ENCODE peak calls at places on chromosomes 3 and 15, in nine cellular contexts. One of them, this sample, is unnamed.

GRCh38 chr3:14947105-14947885 is at the start of gene NR2C2:
- DNase-seq in NCI-H774: peak
- DNase-seq in activated T-cell treated with anti-CD3 and anti-CD28 coated beads for 4 hours: peak
- DNase-seq in EL: peak
- DNase-seq in putamen: peak
- DNase-seq in Right ventricle myocardium superior: peak
- DNase-seq in GM23248: peak
- DNase-seq in HS-5: no peak
- DNase-seq in Ammon's horn: peak
- DNase-seq in this sample: peak

GRCh38 chr3:64073362-64073761 is 50.1 kb upstream of the PSMD6 start:
- DNase-seq in GM23248: no peak
- DNase-seq in Right ventricle myocardium superior: no peak
- DNase-seq in EL: no peak
- DNase-seq in NCI-H774: no peak
- DNase-seq in putamen: no peak
- DNase-seq in activated T-cell treated with anti-CD3 and anti-CD28 coated beads for 4 hours: no peak
- DNase-seq in HS-5: no peak
- DNase-seq in Ammon's horn: no peak
- DNase-seq in this sample: no peak

GRCh38 chr3:170893894-170894293 is 14.5 kb downstream of the EIF5A2 start:
- DNase-seq in GM23248: no peak
- DNase-seq in HS-5: no peak
- DNase-seq in Right ventricle myocardium superior: no peak
- DNase-seq in EL: no peak
- DNase-seq in activated T-cell treated with anti-CD3 and anti-CD28 coated beads for 4 hours: no peak
- DNase-seq in NCI-H774: no peak
- DNase-seq in Ammon's horn: no peak
- DNase-seq in putamen: no peak
- DNase-seq in this sample: no peak

GRCh38 chr3:188049890-188050530 is 103.9 kb upstream of the LPP start:
- DNase-seq in HS-5: no peak
- DNase-seq in putamen: no peak
- DNase-seq in Ammon's horn: no peak
- DNase-seq in NCI-H774: no peak
- DNase-seq in Right ventricle myocardium superior: no peak
- DNase-seq in EL: no peak
- DNase-seq in GM23248: no peak
- DNase-seq in activated T-cell treated with anti-CD3 and anti-CD28 coated beads for 4 hours: no peak
- DNase-seq in this sample: no peak

GRCh38 chr3:101868534-101869464 is 19.5 kb downstream of the NFKBIZ start:
- DNase-seq in activated T-cell treated with anti-CD3 and anti-CD28 coated beads for 4 hours: no peak
- DNase-seq in EL: peak
- DNase-seq in NCI-H774: no peak
- DNase-seq in Right ventricle myocardium superior: peak
- DNase-seq in Ammon's horn: no peak
- DNase-seq in HS-5: no peak
- DNase-seq in putamen: no peak
- DNase-seq in GM23248: no peak
- DNase-seq in this sample: no peak

GRCh38 chr15:56749982-56750381 is 16.7 kb upstream of the ZNF280D start:
- DNase-seq in Right ventricle myocardium superior: no peak
- DNase-seq in putamen: no peak
- DNase-seq in EL: no peak
- DNase-seq in HS-5: no peak
- DNase-seq in activated T-cell treated with anti-CD3 and anti-CD28 coated beads for 4 hours: no peak
- DNase-seq in NCI-H774: no peak
- DNase-seq in GM23248: peak
- DNase-seq in Ammon's horn: no peak
- DNase-seq in this sample: no peak

GRCh38 chr3:127820871-127821853 is 1.2 kb downstream of the MGLL start:
- DNase-seq in Right ventricle myocardium superior: peak
- DNase-seq in EL: peak
- DNase-seq in activated T-cell treated with anti-CD3 and anti-CD28 coated beads for 4 hours: no peak
- DNase-seq in NCI-H774: peak
- DNase-seq in HS-5: no peak
- DNase-seq in GM23248: peak
- DNase-seq in putamen: no peak
- DNase-seq in Ammon's horn: no peak
- DNase-seq in this sample: peak

GRCh38 chr15:98807262-98807661 is 158.9 kb downstream of the IGF1R start:
- DNase-seq in Ammon's horn: no peak
- DNase-seq in EL: no peak
- DNase-seq in GM23248: peak
- DNase-seq in putamen: no peak
- DNase-seq in Right ventricle myocardium superior: no peak
- DNase-seq in activated T-cell treated with anti-CD3 and anti-CD28 coated beads for 4 hours: no peak
- DNase-seq in HS-5: no peak
- DNase-seq in NCI-H774: no peak
- DNase-seq in this sample: no peak

GRCh38 chr3:187839422-187839821 is 94.2 kb upstream of the BCL6 start:
- DNase-seq in HS-5: no peak
- DNase-seq in putamen: no peak
- DNase-seq in Right ventricle myocardium superior: no peak
- DNase-seq in GM23248: no peak
- DNase-seq in EL: no peak
- DNase-seq in Ammon's horn: no peak
- DNase-seq in NCI-H774: no peak
- DNase-seq in activated T-cell treated with anti-CD3 and anti-CD28 coated beads for 4 hours: no peak
- DNase-seq in this sample: no peak

GRCh38 chr3:115861166-115861733 is 237.9 kb downstream of the GAP43 start:
- DNase-seq in Ammon's horn: no peak
- DNase-seq in GM23248: no peak
- DNase-seq in NCI-H774: no peak
- DNase-seq in activated T-cell treated with anti-CD3 and anti-CD28 coated beads for 4 hours: no peak
- DNase-seq in EL: no peak
- DNase-seq in Right ventricle myocardium superior: no peak
- DNase-seq in HS-5: no peak
- DNase-seq in putamen: no peak
- DNase-seq in this sample: no peak

GRCh38 chr15:85044251-85044853 is 62.7 kb downstream of the PDE8A start:
- DNase-seq in Ammon's horn: peak
- DNase-seq in GM23248: peak
- DNase-seq in NCI-H774: no peak
- DNase-seq in putamen: peak
- DNase-seq in activated T-cell treated with anti-CD3 and anti-CD28 coated beads for 4 hours: peak
- DNase-seq in Right ventricle myocardium superior: no peak
- DNase-seq in EL: peak
- DNase-seq in HS-5: no peak
- DNase-seq in this sample: peak

GRCh38 chr3:9552252-9552999 is 1.2 kb downstream of the LHFPL4 start:
- DNase-seq in NCI-H774: no peak
- DNase-seq in Right ventricle myocardium superior: no peak
- DNase-seq in activated T-cell treated with anti-CD3 and anti-CD28 coated beads for 4 hours: no peak
- DNase-seq in Ammon's horn: no peak
- DNase-seq in HS-5: no peak
- DNase-seq in GM23248: peak
- DNase-seq in putamen: no peak
- DNase-seq in EL: no peak
- DNase-seq in this sample: no peak

This sample was measured in DMS153.